ENCODE peak calls at places on chromosomes 7 and 10, in eight cellular contexts. N, D, O, G, T, A, Z and W are unnamed samples.

GRCh38 chr10:102919237-102919959 is 1.3 kb downstream of the CNNM2 start:
- DNase-seq in D (peak; percentile 19), Z (peak; percentile 55), N (peak; percentile 8), T (peak; percentile 18), G (no peak), A (no peak), O (peak; percentile 20), W (peak; percentile 65)

GRCh38 chr10:96995851-96996250 is 163.8 kb downstream of the LCOR start:
- DNase-seq in O (no peak), A (no peak), T (no peak), N (peak; percentile 49), Z (no peak), G (peak; percentile 47), D (no peak), W (no peak)

GRCh38 chr10:94571528-94571927 is 25.9 kb downstream of the HELLS start:
- DNase-seq in N (peak; percentile 45), O (no peak), G (peak; percentile 52), Z (no peak), T (no peak), D (no peak), A (no peak), W (no peak)

GRCh38 chr7:31114593-31115343 is 62.7 kb downstream of the ADCYAP1R1 start:
- DNase-seq in N (peak; percentile 56), T (no peak), O (no peak), Z (no peak), A (no peak), D (peak; percentile 68), G (peak; percentile 53), W (no peak)

GRCh38 chr7:41711283-41712064 is 8.6 kb upstream of the INHBA start:
- DNase-seq in G (no peak), O (no peak), D (peak; percentile 51), T (no peak), Z (peak; percentile 67), A (no peak), N (peak; percentile 59), W (no peak)

GRCh38 chr10:97898429-97898828 is 48.8 kb downstream of the GOLGA7B start:
- DNase-seq in A (no peak), O (no peak), T (no peak), Z (no peak), G (peak; percentile 4), D (no peak), N (no peak), W (peak; percentile 5)

GRCh38 chr7:20508109-20508508 is 107.4 kb upstream of the ABCB5 start:
- DNase-seq in T (no peak), N (no peak), D (no peak), A (no peak), Z (peak; percentile 15), G (no peak), O (no peak), W (no peak)

GRCh38 chr10:32687546-32687945 is 241.6 kb downstream of the CCDC7 start:
- DNase-seq in O (no peak), A (no peak), Z (no peak), D (no peak), N (peak; percentile 15), T (no peak), G (no peak), W (no peak)

GRCh38 chr10:71735709-71736569 is 16.4 kb upstream of the C10orf105 start:
- DNase-seq in O (peak; percentile 75), G (no peak), A (no peak), D (no peak), Z (peak; percentile 73), T (no peak), N (no peak), W (peak; percentile 6)

GRCh38 chr7:33418251-33418701 is 288.9 kb downstream of the BBS9 start:
- DNase-seq in T (no peak), O (no peak), G (peak; percentile 53), Z (peak; percentile 36), D (no peak), A (no peak), N (peak; percentile 69), W (no peak)

GRCh38 chr7:138999414-138999813 is 18.2 kb upstream of the KIAA1549 start:
- DNase-seq in O (no peak), N (no peak), T (no peak), A (no peak), D (no peak), Z (no peak), G (no peak), W (no peak)

GRCh38 chr7:112152186-112152585 is 54.0 kb downstream of the DOCK4 start:
- DNase-seq in N (no peak), A (no peak), Z (no peak), D (no peak), G (no peak), O (no peak), T (no peak), W (no peak)

GRCh38 chr10:4941540-4942330 is 21.5 kb upstream of the AKR1C1 start:
- DNase-seq in O (no peak), T (no peak), N (peak; percentile 15), G (no peak), A (no peak), D (no peak), Z (no peak), W (peak; percentile 6)

GRCh38 chr10:128324058-128324457 is 197.8 kb upstream of the MKI67 start:
- DNase-seq in T (no peak), G (no peak), A (peak; percentile 74), Z (peak; percentile 78), O (no peak), D (peak; percentile 41), N (no peak), W (peak; percentile 4)

GRCh38 chr10:3401491-3401938 is 228.9 kb upstream of the PITRM1 start:
- DNase-seq in N (peak; percentile 70), G (peak; percentile 51), O (no peak), A (no peak), D (no peak), T (no peak), Z (no peak), W (no peak)

GRCh38 chr7:106056513-106057203 is 55.5 kb downstream of the SYPL1 start:
- DNase-seq in A (peak; percentile 77), T (peak; percentile 57), G (peak; percentile 77), N (peak; percentile 72), O (peak; percentile 71), D (peak; percentile 74), Z (peak; percentile 88), W (peak; percentile 89)

GRCh38 chr10:52455095-52455494 is 141.0 kb downstream of the DKK1 start:
- DNase-seq in O (no peak), D (no peak), T (no peak), A (no peak), N (peak; percentile 67), Z (no peak), G (no peak), W (no peak)

GRCh38 chr10:17643339-17643754 is 604 bp upstream of the STAM start:
- DNase-seq in N (peak; percentile 89), A (peak; percentile 68), O (no peak), Z (peak; percentile 66), T (peak; percentile 57), G (no peak), D (no peak), W (peak; percentile 92)

GRCh38 chr10:99431190-99431549 is 746 bp upstream of the GOT1 start:
- DNase-seq in A (peak; percentile 83), O (peak; percentile 43), N (peak; percentile 67), D (peak; percentile 35), G (peak; percentile 50), Z (peak; percentile 47), T (peak; percentile 43), W (no peak)

GRCh38 chr10:43396061-43396927 is 12.7 kb downstream of the HNRNPF start:
- DNase-seq in Z (peak; percentile 96), A (peak; percentile 91), O (peak; percentile 88), G (peak; percentile 73), T (peak; percentile 67), D (peak; percentile 80), N (peak; percentile 83), W (peak; percentile 42)

GRCh38 chr10:42951486-42952251 is 125.2 kb upstream of the RET start:
- DNase-seq in O (no peak), D (peak; percentile 22), Z (peak; percentile 83), A (peak; percentile 55), T (no peak), N (no peak), G (no peak), W (no peak)

GRCh38 chr7:80907141-80907601 is 11.7 kb downstream of the SEMA3C start:
- DNase-seq in D (no peak), T (no peak), Z (no peak), O (no peak), G (peak; percentile 46), N (no peak), A (no peak), W (no peak)

GRCh38 chr7:31099451-31100444 is 47.6 kb downstream of the ADCYAP1R1 start:
- DNase-seq in G (no peak), A (peak; percentile 31), T (no peak), N (no peak), Z (peak; percentile 19), D (no peak), O (no peak), W (no peak)

GRCh38 chr10:119595715-119596515 is 849 bp downstream of the TIAL1 start:
- DNase-seq in D (peak; percentile 35), N (peak; percentile 57), Z (no peak), G (peak; percentile 40), A (peak; percentile 79), T (peak; percentile 64), O (peak; percentile 80), W (peak; percentile 53)

GRCh38 chr10:77925795-77926565 is 575 bp downstream of the DLG5 start:
- DNase-seq in O (peak; percentile 28), N (peak; percentile 54), T (peak; percentile 14), G (peak; percentile 28), D (peak; percentile 48), A (peak; percentile 70), Z (peak; percentile 83), W (peak; percentile 63)

GRCh38 chr10:100333821-100334469 is 3.9 kb upstream of the PKD2L1 start:
- DNase-seq in Z (no peak), G (no peak), O (no peak), D (no peak), T (no peak), N (no peak), A (no peak), W (no peak)

GRCh38 chr7:135409845-135410545 is 99.9 kb downstream of the CNOT4 start:
- DNase-seq in D (no peak), T (no peak), O (no peak), A (no peak), Z (no peak), G (no peak), N (no peak), W (no peak)